ENCODE peak calls at places on chromosomes 13 and 19, in six cellular contexts. X is heart right ventricle; W is activated T-helper 1 cell treated with Interleukin-2 at 50 U/mL for 16 hours; M is GM03348; A is effector CD8-positive, alpha-beta T cell; E is AG04450. B is an unnamed sample.
A peak's percentile ranks its signal among the peaks of the same experiment; 100 is the strongest.

GRCh38 chr19:5046339-5047039 is 77.6 kb downstream of the KDM4B start:
- DNase-seq in X (no peak), W (no peak), M (peak; percentile 75), A (no peak), E (no peak), B (peak; percentile 92)

GRCh38 chr13:21569686-21570085 is 34.3 kb downstream of the MICU2 start:
- DNase-seq in X (no peak), W (no peak), M (no peak), A (no peak), E (no peak), B (no peak)

GRCh38 chr19:48868196-48868886 is at the start of gene PLEKHA4:
- DNase-seq in X (peak; percentile 84), W (no peak), M (peak; percentile 90), A (no peak), E (no peak), B (peak; percentile 57)

GRCh38 chr13:111852701-111853100 is 214.2 kb upstream of the SOX1 start:
- DNase-seq in X (no peak), W (no peak), M (no peak), A (no peak), E (no peak), B (no peak)

GRCh38 chr19:19274146-19274545 is 1.0 kb upstream of the TM6SF2 start:
- DNase-seq in X (no peak), W (no peak), M (no peak), A (no peak), E (no peak), B (no peak)

GRCh38 chr13:21825801-21826200 is 154.9 kb downstream of the FGF9 start:
- DNase-seq in X (no peak), W (no peak), M (peak; percentile 62), A (no peak), E (no peak), B (no peak)

GRCh38 chr19:3855321-3855720 is 13.5 kb downstream of the ZFR2 start:
- DNase-seq in X (no peak), W (no peak), M (no peak), A (no peak), E (no peak), B (no peak)

GRCh38 chr19:48718711-48719231 is 754 bp downstream of the MAMSTR start:
- DNase-seq in X (peak; percentile 33), W (no peak), M (no peak), A (no peak), E (no peak), B (no peak)

GRCh38 chr13:110944121-110944967 is 29.5 kb upstream of the ANKRD10 start:
- DNase-seq in X (peak; percentile 33), W (no peak), M (peak; percentile 72), A (no peak), E (peak; percentile 20), B (peak; percentile 48)

B was measured in A673.